ENCODE peak calls at places on chromosome 12, in five cellular contexts. One of them, this sample, is unnamed. For H3K4me1, the result is how much of the 10 kb centered on the place peaks cover.

GRCh38 chr12:90253674-90254181 is 545.1 kb upstream of the ATP2B1 start:
- DNase-seq in iPS DF 6.9: no peak
- DNase-seq in body of pancreas: peak
- DNase-seq in fibroblast of lung: peak
- DNase-seq in cardiac muscle cell: peak
- DNase-seq in this sample: peak

GRCh38 chr12:122392411-122392810 is 30.1 kb downstream of the CLIP1 start:
- DNase-seq in iPS DF 6.9: no peak
- DNase-seq in body of pancreas: no peak
- DNase-seq in fibroblast of lung: no peak
- DNase-seq in cardiac muscle cell: no peak
- DNase-seq in this sample: no peak

GRCh38 chr12:93419388-93420034 is 22.2 kb downstream of the UBE2N start:
- DNase-seq in iPS DF 6.9: no peak
- DNase-seq in body of pancreas: no peak
- DNase-seq in fibroblast of lung: peak
- DNase-seq in cardiac muscle cell: peak
- DNase-seq in this sample: no peak

GRCh38 chr12:91636721-91637120 is 454.1 kb upstream of the DCN start:
- DNase-seq in iPS DF 6.9: no peak
- DNase-seq in body of pancreas: no peak
- DNase-seq in fibroblast of lung: no peak
- DNase-seq in cardiac muscle cell: no peak
- DNase-seq in this sample: no peak

GRCh38 chr12:30847259-30847658 is 79.3 kb upstream of the TSPAN11 start:
- DNase-seq in iPS DF 6.9: no peak
- DNase-seq in body of pancreas: no peak
- DNase-seq in fibroblast of lung: peak
- DNase-seq in cardiac muscle cell: peak
- DNase-seq in this sample: peak

GRCh38 chr12:91111366-91112321 is at the start of gene LUM:
- DNase-seq in iPS DF 6.9: no peak
- DNase-seq in body of pancreas: peak
- DNase-seq in fibroblast of lung: peak
- DNase-seq in cardiac muscle cell: peak
- DNase-seq in this sample: peak

GRCh38 chr12:18171571-18171970 is 81.6 kb upstream of the RERGL start:
- DNase-seq in iPS DF 6.9: no peak
- DNase-seq in body of pancreas: no peak
- DNase-seq in fibroblast of lung: peak
- DNase-seq in cardiac muscle cell: peak
- DNase-seq in this sample: no peak

GRCh38 chr12:22578328-22578727 is 34.0 kb upstream of the C2CD5 start:
- DNase-seq in iPS DF 6.9: no peak
- DNase-seq in body of pancreas: no peak
- DNase-seq in fibroblast of lung: no peak
- DNase-seq in cardiac muscle cell: no peak
- DNase-seq in this sample: no peak

GRCh38 chr12:132490481-132491348 is 764 bp downstream of the FBRSL1 start:
- DNase-seq in iPS DF 6.9: no peak
- DNase-seq in body of pancreas: peak
- DNase-seq in fibroblast of lung: peak
- DNase-seq in cardiac muscle cell: peak
- DNase-seq in this sample: no peak

GRCh38 chr12:52952082-52952801 is 3.3 kb downstream of the KRT18 start:
- DNase-seq in iPS DF 6.9: no peak
- DNase-seq in body of pancreas: peak
- DNase-seq in fibroblast of lung: no peak
- DNase-seq in cardiac muscle cell: peak
- DNase-seq in this sample: no peak

GRCh38 chr12:2288875-2289274 is 236.1 kb downstream of the CACNA1C start:
- DNase-seq in iPS DF 6.9: no peak
- DNase-seq in body of pancreas: no peak
- DNase-seq in fibroblast of lung: no peak
- DNase-seq in cardiac muscle cell: no peak
- DNase-seq in this sample: no peak

GRCh38 chr12:2664721-2665577 is 129.8 kb upstream of the FKBP4 start:
- DNase-seq in iPS DF 6.9: no peak
- DNase-seq in body of pancreas: no peak
- DNase-seq in fibroblast of lung: no peak
- DNase-seq in cardiac muscle cell: no peak
- DNase-seq in this sample: no peak

GRCh38 chr12:113735146-113735545 is 231.0 kb downstream of the RBM19 start:
- DNase-seq in iPS DF 6.9: no peak
- DNase-seq in body of pancreas: no peak
- DNase-seq in fibroblast of lung: no peak
- DNase-seq in cardiac muscle cell: no peak
- DNase-seq in this sample: no peak

GRCh38 chr12:131095826-131096680 is 142.3 kb downstream of the ADGRD1 start:
- DNase-seq in iPS DF 6.9: no peak
- DNase-seq in body of pancreas: no peak
- DNase-seq in fibroblast of lung: no peak
- DNase-seq in cardiac muscle cell: no peak
- DNase-seq in this sample: peak

GRCh38 chr12:51127050-51127729 is 43.8 kb upstream of the CSRNP2 start:
- DNase-seq in iPS DF 6.9: no peak
- DNase-seq in body of pancreas: no peak
- DNase-seq in fibroblast of lung: peak
- DNase-seq in cardiac muscle cell: peak
- DNase-seq in this sample: no peak

GRCh38 chr12:58804749-58805148 is 115.6 kb downstream of the LRIG3 start:
- DNase-seq in iPS DF 6.9: no peak
- DNase-seq in body of pancreas: no peak
- DNase-seq in fibroblast of lung: no peak
- DNase-seq in cardiac muscle cell: no peak
- DNase-seq in this sample: no peak

GRCh38 chr12:33678221-33678964 is 238.8 kb upstream of the SYT10 start:
- DNase-seq in iPS DF 6.9: no peak
- DNase-seq in body of pancreas: no peak
- DNase-seq in fibroblast of lung: no peak
- DNase-seq in cardiac muscle cell: no peak
- DNase-seq in this sample: no peak

GRCh38 chr12:122891661-122892525 is 4.0 kb downstream of the VPS37B start:
- DNase-seq in iPS DF 6.9: no peak
- DNase-seq in body of pancreas: no peak
- DNase-seq in fibroblast of lung: peak
- DNase-seq in cardiac muscle cell: peak
- DNase-seq in this sample: no peak

GRCh38 chr12:54689034-54689372 is 40.8 kb upstream of the DCD start:
- DNase-seq in iPS DF 6.9: no peak
- DNase-seq in body of pancreas: no peak
- DNase-seq in fibroblast of lung: no peak
- DNase-seq in cardiac muscle cell: no peak
- DNase-seq in this sample: no peak

GRCh38 chr12:100926669-100927248 is 132.2 kb downstream of the ANO4 start:
- DNase-seq in iPS DF 6.9: peak
- DNase-seq in body of pancreas: peak
- DNase-seq in fibroblast of lung: peak
- DNase-seq in cardiac muscle cell: peak
- DNase-seq in this sample: peak

GRCh38 chr12:131940121-131940520 is 9.6 kb upstream of the EP400 start:
- DNase-seq in iPS DF 6.9: no peak
- DNase-seq in body of pancreas: no peak
- DNase-seq in fibroblast of lung: no peak
- DNase-seq in cardiac muscle cell: no peak
- DNase-seq in this sample: no peak

GRCh38 chr12:93156091-93156490 is 221.6 kb upstream of the NUDT4 start:
- DNase-seq in iPS DF 6.9: no peak
- DNase-seq in body of pancreas: peak
- DNase-seq in fibroblast of lung: no peak
- DNase-seq in cardiac muscle cell: no peak
- DNase-seq in this sample: no peak

GRCh38 chr12:54603872-54604271 is 15.4 kb upstream of the PPP1R1A start:
- DNase-seq in iPS DF 6.9: no peak
- DNase-seq in body of pancreas: no peak
- DNase-seq in fibroblast of lung: no peak
- DNase-seq in cardiac muscle cell: no peak
- DNase-seq in this sample: no peak

GRCh38 chr12:3863756-3864155 is 9.4 kb downstream of the PARP11 start:
- DNase-seq in iPS DF 6.9: no peak
- DNase-seq in body of pancreas: no peak
- DNase-seq in fibroblast of lung: no peak
- DNase-seq in cardiac muscle cell: no peak
- DNase-seq in this sample: no peak

GRCh38 chr12:131755305-131756113 is 44.6 kb downstream of the SFSWAP start:
- DNase-seq in iPS DF 6.9: no peak
- DNase-seq in body of pancreas: no peak
- DNase-seq in fibroblast of lung: no peak
- DNase-seq in cardiac muscle cell: peak
- DNase-seq in this sample: peak

GRCh38 chr12:124909831-124910560 is 4.5 kb downstream of the UBC start:
- DNase-seq in iPS DF 6.9: no peak
- DNase-seq in body of pancreas: peak
- DNase-seq in fibroblast of lung: peak
- DNase-seq in cardiac muscle cell: peak
- DNase-seq in this sample: no peak

GRCh38 chr12:113461666-113462065 is 10.0 kb downstream of the LHX5 start:
- DNase-seq in iPS DF 6.9: no peak
- DNase-seq in body of pancreas: no peak
- DNase-seq in fibroblast of lung: no peak
- DNase-seq in cardiac muscle cell: peak
- DNase-seq in this sample: no peak

GRCh38 chr12:120229071-120229582 is 28.2 kb upstream of the RPLP0 start:
- DNase-seq in iPS DF 6.9: no peak
- DNase-seq in body of pancreas: peak
- DNase-seq in fibroblast of lung: no peak
- DNase-seq in cardiac muscle cell: peak
- DNase-seq in this sample: peak

GRCh38 chr12:120230326-120230973 is 29.5 kb upstream of the RPLP0 start:
- DNase-seq in iPS DF 6.9: peak
- DNase-seq in body of pancreas: peak
- DNase-seq in fibroblast of lung: peak
- DNase-seq in cardiac muscle cell: peak
- DNase-seq in this sample: peak

GRCh38 chr12:120231316-120232011 is 30.6 kb upstream of the RPLP0 start:
- DNase-seq in iPS DF 6.9: no peak
- DNase-seq in body of pancreas: peak
- DNase-seq in fibroblast of lung: peak
- DNase-seq in cardiac muscle cell: peak
- DNase-seq in this sample: peak

GRCh38 chr12:120229583-120230325 is 28.8 kb upstream of the RPLP0 start:
- DNase-seq in iPS DF 6.9: no peak
- DNase-seq in body of pancreas: no peak
- DNase-seq in fibroblast of lung: no peak
- DNase-seq in cardiac muscle cell: peak
- DNase-seq in this sample: peak

DNA sequence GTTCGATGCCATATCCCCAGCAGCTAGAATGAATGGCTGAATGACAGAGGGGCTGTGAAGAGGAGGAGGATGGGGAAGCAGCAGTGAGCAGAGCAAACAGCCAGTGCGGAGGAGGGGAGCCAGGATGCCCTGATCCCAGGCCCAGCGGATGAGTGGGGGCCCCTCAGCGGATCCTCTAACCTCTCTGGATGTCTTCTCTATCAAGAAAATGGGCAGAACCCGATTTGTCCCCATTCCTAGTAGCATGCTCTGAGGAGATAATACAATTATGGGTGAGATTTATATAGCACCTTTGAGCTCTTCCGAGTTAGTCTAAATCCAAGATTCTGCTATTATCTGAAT is 30.0 kb upstream of the RPLP0 start:
- DNase-seq in iPS DF 6.9: no peak
- DNase-seq in body of pancreas: no peak
- DNase-seq in fibroblast of lung: no peak
- DNase-seq in cardiac muscle cell: no peak
- DNase-seq in this sample: no peak
- H3K4me1 ChIP-seq in iPS DF 6.9: under half
- H3K4me1 ChIP-seq in body of pancreas: half or more
- H3K4me1 ChIP-seq in fibroblast of lung: half or more
- H3K4me1 ChIP-seq in cardiac muscle cell: half or more
- H3K4me1 ChIP-seq in this sample: half or more

GRCh38 chr12:26696613-26697092 is 136.3 kb downstream of the ITPR2 start:
- DNase-seq in iPS DF 6.9: no peak
- DNase-seq in body of pancreas: no peak
- DNase-seq in fibroblast of lung: peak
- DNase-seq in cardiac muscle cell: peak
- DNase-seq in this sample: no peak
- H3K4me1 ChIP-seq in iPS DF 6.9: under half
- H3K4me1 ChIP-seq in body of pancreas: under half
- H3K4me1 ChIP-seq in fibroblast of lung: under half
- H3K4me1 ChIP-seq in cardiac muscle cell: under half
- H3K4me1 ChIP-seq in this sample: under half

GRCh38 chr12:49341777-49342065 is 4.7 kb upstream of the C1QL4 start:
- DNase-seq in iPS DF 6.9: no peak
- DNase-seq in body of pancreas: no peak
- DNase-seq in fibroblast of lung: no peak
- DNase-seq in cardiac muscle cell: no peak
- DNase-seq in this sample: no peak
- H3K4me1 ChIP-seq in iPS DF 6.9: under half
- H3K4me1 ChIP-seq in body of pancreas: half or more
- H3K4me1 ChIP-seq in fibroblast of lung: under half
- H3K4me1 ChIP-seq in cardiac muscle cell: under half
- H3K4me1 ChIP-seq in this sample: under half

GRCh38 chr12:46386360-46386867 is 13.8 kb upstream of the SLC38A2 start:
- DNase-seq in iPS DF 6.9: no peak
- DNase-seq in body of pancreas: no peak
- DNase-seq in fibroblast of lung: peak
- DNase-seq in cardiac muscle cell: peak
- DNase-seq in this sample: no peak

GRCh38 chr12:46387697-46388096 is 15.1 kb upstream of the SLC38A2 start:
- DNase-seq in iPS DF 6.9: no peak
- DNase-seq in body of pancreas: no peak
- DNase-seq in fibroblast of lung: no peak
- DNase-seq in cardiac muscle cell: no peak
- DNase-seq in this sample: no peak

GRCh38 chr12:46388427-46388992 is 15.9 kb upstream of the SLC38A2 start:
- DNase-seq in iPS DF 6.9: no peak
- DNase-seq in body of pancreas: no peak
- DNase-seq in fibroblast of lung: peak
- DNase-seq in cardiac muscle cell: peak
- DNase-seq in this sample: no peak

GRCh38 chr12:46385439-46385838 is 12.9 kb upstream of the SLC38A2 start:
- DNase-seq in iPS DF 6.9: no peak
- DNase-seq in body of pancreas: no peak
- DNase-seq in fibroblast of lung: no peak
- DNase-seq in cardiac muscle cell: no peak
- DNase-seq in this sample: no peak

DNA sequence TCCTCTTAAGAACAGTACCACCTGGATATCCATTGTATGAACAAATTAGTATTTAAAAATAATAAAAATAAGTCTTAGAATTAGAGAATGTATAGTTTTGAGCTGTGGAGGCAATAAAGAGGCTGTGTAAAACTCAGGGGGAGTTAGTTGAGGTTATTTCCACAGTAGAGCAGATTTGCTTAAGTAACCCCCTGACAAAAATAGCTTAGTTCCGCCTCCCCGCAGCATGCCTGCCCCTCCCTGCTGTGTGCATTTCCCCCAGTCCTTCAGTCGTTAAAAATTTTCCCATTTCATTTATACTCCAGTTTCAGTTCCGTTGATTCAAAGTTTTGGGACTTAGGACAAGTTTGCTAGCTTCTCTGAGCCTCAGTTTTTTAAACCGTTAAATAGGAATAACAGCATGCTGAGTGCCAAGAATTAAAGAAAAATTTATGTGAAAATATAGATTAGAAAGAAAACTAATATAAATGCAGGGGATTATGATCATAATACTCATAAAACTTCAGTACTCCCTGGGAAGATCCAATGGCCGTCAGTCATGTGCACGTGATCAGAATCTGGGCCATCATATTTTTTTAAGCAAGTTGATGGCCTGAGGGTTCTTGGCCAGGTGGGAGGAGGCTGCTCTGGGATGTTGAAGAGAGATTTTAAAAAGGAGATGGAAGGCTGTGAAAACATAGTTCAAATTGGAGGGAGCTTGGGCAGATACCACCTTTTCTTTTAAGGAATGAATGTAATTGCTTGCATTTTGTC is 14.5 kb upstream of the SLC38A2 start:
- DNase-seq in iPS DF 6.9: no peak
- DNase-seq in body of pancreas: no peak
- DNase-seq in fibroblast of lung: peak
- DNase-seq in cardiac muscle cell: peak
- DNase-seq in this sample: no peak
- H3K4me1 ChIP-seq in iPS DF 6.9: under half
- H3K4me1 ChIP-seq in body of pancreas: under half
- H3K4me1 ChIP-seq in fibroblast of lung: under half
- H3K4me1 ChIP-seq in cardiac muscle cell: half or more
- H3K4me1 ChIP-seq in this sample: under half

This sample was measured in BE2C.